ENCODE peak calls at places on chromosomes 11 and 22, in six cellular contexts. A, V, R, K, M and E are unnamed samples.
A peak's percentile ranks its signal among the peaks of the same experiment; 100 is the strongest.

GRCh38 chr22:22180738-22181514 is 63.7 kb upstream of the VPREB1 start:
- DNase-seq in M (no peak), A (no peak), V (no peak), K (no peak), R (no peak), E (no peak)

GRCh38 chr11:77154381-77155081 is 26.5 kb downstream of the MYO7A start:
- DNase-seq in A (no peak), V (no peak), R (no peak), M (no peak), K (no peak), E (no peak)

GRCh38 chr11:75468534-75469340 is 35.7 kb upstream of the KLHL35 start:
- DNase-seq in V (no peak), R (no peak), A (peak; percentile 19), M (no peak), K (no peak), E (peak; percentile 82)

GRCh38 chr11:81222491-81222890 is 1511.2 kb downstream of the FAM181B start:
- DNase-seq in M (peak; percentile 14), K (no peak), A (no peak), V (no peak), R (no peak), E (no peak)

GRCh38 chr11:45026835-45027234 is 76.2 kb upstream of the TP53I11 start:
- DNase-seq in R (no peak), K (no peak), A (no peak), M (no peak), V (no peak), E (no peak)

GRCh38 chr11:85277693-85278092 is 349.5 kb downstream of the DLG2 start:
- DNase-seq in R (no peak), M (no peak), V (no peak), K (no peak), A (no peak), E (no peak)

GRCh38 chr11:131108780-131109179 is 192.5 kb upstream of the SNX19 start:
- DNase-seq in M (no peak), A (no peak), K (no peak), V (peak; percentile 40), R (no peak), E (no peak)

GRCh38 chr11:77854838-77855237 is 33.9 kb downstream of the AAMDC start:
- DNase-seq in R (no peak), K (no peak), A (no peak), V (no peak), M (no peak), E (no peak)

GRCh38 chr11:76317296-76317695 is 63.6 kb downstream of the THAP12 start:
- DNase-seq in M (no peak), K (no peak), V (no peak), A (no peak), R (no peak), E (no peak)

GRCh38 chr22:46923394-46923793 is 160.9 kb downstream of the TBC1D22A start:
- DNase-seq in R (no peak), K (no peak), V (no peak), A (no peak), M (no peak), E (no peak)

GRCh38 chr11:112963368-112963955 is 2.2 kb downstream of the NCAM1 start:
- DNase-seq in R (no peak), M (no peak), A (no peak), K (no peak), V (no peak), E (no peak)

GRCh38 chr11:85822814-85823213 is 11.9 kb upstream of the SYTL2 start:
- DNase-seq in A (no peak), R (no peak), K (no peak), M (no peak), V (no peak), E (no peak)

GRCh38 chr11:114050258-114050927 is 9.1 kb upstream of the ZBTB16 start:
- DNase-seq in A (no peak), V (no peak), R (no peak), K (no peak), M (no peak), E (no peak)

GRCh38 chr11:534197-534591 is 1.2 kb downstream of the HRAS start:
- DNase-seq in M (no peak), K (no peak), R (no peak), A (no peak), V (no peak), E (no peak)

GRCh38 chr22:24975813-24976341 is 23.4 kb downstream of the KIAA1671 start:
- DNase-seq in R (no peak), M (no peak), K (no peak), V (no peak), A (no peak), E (no peak)

GRCh38 chr11:40178470-40178869 is 1281.0 kb downstream of the LRRC4C start:
- DNase-seq in R (no peak), V (no peak), M (no peak), A (no peak), K (no peak), E (no peak)

GRCh38 chr11:95968585-95968984 is 44.7 kb upstream of the MTMR2 start:
- DNase-seq in A (no peak), K (no peak), M (no peak), R (no peak), V (no peak), E (no peak)

GRCh38 chr22:35430897-35431322 is 31.0 kb downstream of the MCM5 start:
- DNase-seq in V (peak; percentile 68), M (peak; percentile 93), R (peak; percentile 69), K (peak; percentile 37), A (peak; percentile 93), E (peak; percentile 36)

GRCh38 chr11:126654886-126655806 is 299.7 kb downstream of the ST3GAL4 start:
- DNase-seq in K (no peak), A (no peak), V (no peak), M (no peak), R (no peak), E (no peak)

GRCh38 chr11:47946682-47947575 is 33.4 kb upstream of the PTPRJ start:
- DNase-seq in A (peak; percentile 73), R (no peak), K (no peak), V (peak; percentile 63), M (no peak), E (no peak)

GRCh38 chr11:134370526-134371435 is 39.0 kb downstream of the GLB1L2 start:
- DNase-seq in A (no peak), M (no peak), V (no peak), K (no peak), R (no peak), E (no peak)

GRCh38 chr22:19854778-19855503 is at the start of the genes GNB1L and RTL10:
- DNase-seq in K (peak; percentile 99), A (peak; percentile 98), M (peak; percentile 95), R (peak; percentile 94), V (peak; percentile 51), E (peak; percentile 95)
- TF ChIP-seq CTCF in K (no peak), A (no peak), M (no peak), R (no peak), V (peak; percentile 41), E (no peak)

DNA sequence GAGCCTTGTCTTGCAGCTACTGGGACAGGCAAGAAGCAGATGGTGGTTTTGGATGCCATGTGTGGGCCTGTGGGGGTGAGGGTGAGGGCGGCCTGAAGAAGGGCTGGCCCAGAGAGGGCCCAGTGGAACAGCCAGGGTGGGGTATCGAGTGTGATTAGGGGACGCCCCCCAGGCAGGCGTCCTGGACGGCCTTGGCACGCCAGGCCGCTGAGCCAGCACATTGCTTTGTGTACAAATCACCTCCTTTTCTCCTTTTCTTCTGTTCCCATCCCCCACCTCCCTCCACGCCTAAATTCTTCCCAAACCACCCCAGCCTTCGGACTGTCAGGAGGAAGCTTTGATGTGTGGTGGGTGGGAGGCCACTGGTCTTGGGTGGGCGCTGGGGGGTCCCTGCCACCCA is 7.8 kb upstream of the CD248 start:
- DNase-seq in R (no peak), K (no peak), M (no peak), V (no peak), A (no peak), E (no peak)
- TF ChIP-seq CTCF in R (no peak), K (no peak), M (no peak), V (no peak), A (no peak), E (no peak)

GRCh38 chr11:64008283-64008931 is 22.2 kb downstream of the OTUB1 start:
- DNase-seq in K (no peak), A (no peak), R (no peak), M (no peak), V (no peak), E (no peak)

GRCh38 chr11:64005691-64006090 is 19.5 kb downstream of the OTUB1 start:
- DNase-seq in V (no peak), R (no peak), A (no peak), M (no peak), K (no peak), E (no peak)

GRCh38 chr11:64006468-64006867 is 20.2 kb downstream of the OTUB1 start:
- DNase-seq in R (no peak), M (no peak), K (no peak), V (no peak), A (no peak), E (no peak)

GRCh38 chr11:64007629-64008282 is 21.5 kb downstream of the OTUB1 start:
- DNase-seq in K (no peak), M (peak; percentile 64), R (no peak), V (no peak), A (peak; percentile 65), E (no peak)

GRCh38 chr11:64007160-64007628 is 21.0 kb downstream of the OTUB1 start:
- DNase-seq in V (no peak), K (no peak), R (no peak), M (peak; percentile 49), A (no peak), E (no peak)
- TF ChIP-seq CTCF in V (no peak), K (no peak), R (no peak), M (no peak), A (no peak), E (no peak)

GRCh38 chr22:43828711-43829447 is 16.8 kb upstream of the EFCAB6 start:
- DNase-seq in R (no peak), A (no peak), V (no peak), K (no peak), M (peak; percentile 48), E (no peak)
- TF ChIP-seq CTCF in R (no peak), A (no peak), V (no peak), K (peak; percentile 20), M (no peak), E (no peak)